ENCODE peak calls at places on chromosomes 7 and 10, in nine cellular contexts. One of them, this sample, is unnamed.

GRCh38 chr10:34537629-34538231 is 277.4 kb downstream of the PARD3 start:
- DNase-seq in WTC11: no peak
- DNase-seq in stimulated activated CD8-positive, alpha-beta memory T cell treated with anti-CD3 and anti-CD28 coated beads, Interleukin-2, amount 100 ng/mL, for 48 hours: no peak
- DNase-seq in activated effector memory CD4-positive, alpha-beta T cell treated with anti-CD3 and anti-CD28 coated beads, Interleukin-2, amount 50 U/mL, for 16 hours: no peak
- DNase-seq in M059J: no peak
- DNase-seq in NCI-H748 treated with DMSO at 0.1 percent for 48 hours: no peak
- DNase-seq in stimulated activated CD4-positive, alpha-beta T cell treated with anti-CD3 and anti-CD28 coated beads, TNF-alpha, amount 100 ng/mL, for 24 hours: no peak
- DNase-seq in activated T-cell treated with anti-CD3 and anti-CD28 coated beads for 1 hour: no peak
- DNase-seq in frontal cortex: no peak
- DNase-seq in this sample: no peak

GRCh38 chr7:109579876-109580275 is 1010.2 kb downstream of the DNAJB9 start:
- DNase-seq in activated T-cell treated with anti-CD3 and anti-CD28 coated beads for 1 hour: no peak
- DNase-seq in frontal cortex: no peak
- DNase-seq in stimulated activated CD4-positive, alpha-beta T cell treated with anti-CD3 and anti-CD28 coated beads, TNF-alpha, amount 100 ng/mL, for 24 hours: no peak
- DNase-seq in NCI-H748 treated with DMSO at 0.1 percent for 48 hours: no peak
- DNase-seq in M059J: no peak
- DNase-seq in stimulated activated CD8-positive, alpha-beta memory T cell treated with anti-CD3 and anti-CD28 coated beads, Interleukin-2, amount 100 ng/mL, for 48 hours: no peak
- DNase-seq in activated effector memory CD4-positive, alpha-beta T cell treated with anti-CD3 and anti-CD28 coated beads, Interleukin-2, amount 50 U/mL, for 16 hours: no peak
- DNase-seq in WTC11: no peak
- DNase-seq in this sample: peak

GRCh38 chr7:32158751-32159360 is 88.6 kb upstream of the PDE1C start:
- DNase-seq in M059J: peak
- DNase-seq in activated effector memory CD4-positive, alpha-beta T cell treated with anti-CD3 and anti-CD28 coated beads, Interleukin-2, amount 50 U/mL, for 16 hours: no peak
- DNase-seq in frontal cortex: no peak
- DNase-seq in activated T-cell treated with anti-CD3 and anti-CD28 coated beads for 1 hour: no peak
- DNase-seq in stimulated activated CD4-positive, alpha-beta T cell treated with anti-CD3 and anti-CD28 coated beads, TNF-alpha, amount 100 ng/mL, for 24 hours: no peak
- DNase-seq in stimulated activated CD8-positive, alpha-beta memory T cell treated with anti-CD3 and anti-CD28 coated beads, Interleukin-2, amount 100 ng/mL, for 48 hours: no peak
- DNase-seq in WTC11: no peak
- DNase-seq in NCI-H748 treated with DMSO at 0.1 percent for 48 hours: no peak
- DNase-seq in this sample: peak

GRCh38 chr10:31830887-31831286 is 97.7 kb downstream of the ARHGAP12 start:
- DNase-seq in NCI-H748 treated with DMSO at 0.1 percent for 48 hours: no peak
- DNase-seq in activated T-cell treated with anti-CD3 and anti-CD28 coated beads for 1 hour: no peak
- DNase-seq in frontal cortex: no peak
- DNase-seq in WTC11: no peak
- DNase-seq in M059J: peak
- DNase-seq in stimulated activated CD8-positive, alpha-beta memory T cell treated with anti-CD3 and anti-CD28 coated beads, Interleukin-2, amount 100 ng/mL, for 48 hours: no peak
- DNase-seq in stimulated activated CD4-positive, alpha-beta T cell treated with anti-CD3 and anti-CD28 coated beads, TNF-alpha, amount 100 ng/mL, for 24 hours: no peak
- DNase-seq in activated effector memory CD4-positive, alpha-beta T cell treated with anti-CD3 and anti-CD28 coated beads, Interleukin-2, amount 50 U/mL, for 16 hours: no peak
- DNase-seq in this sample: peak

GRCh38 chr7:73572767-73573186 is 5.6 kb downstream of the TBL2 start:
- DNase-seq in stimulated activated CD4-positive, alpha-beta T cell treated with anti-CD3 and anti-CD28 coated beads, TNF-alpha, amount 100 ng/mL, for 24 hours: no peak
- DNase-seq in activated T-cell treated with anti-CD3 and anti-CD28 coated beads for 1 hour: no peak
- DNase-seq in NCI-H748 treated with DMSO at 0.1 percent for 48 hours: no peak
- DNase-seq in WTC11: no peak
- DNase-seq in activated effector memory CD4-positive, alpha-beta T cell treated with anti-CD3 and anti-CD28 coated beads, Interleukin-2, amount 50 U/mL, for 16 hours: no peak
- DNase-seq in frontal cortex: no peak
- DNase-seq in M059J: no peak
- DNase-seq in stimulated activated CD8-positive, alpha-beta memory T cell treated with anti-CD3 and anti-CD28 coated beads, Interleukin-2, amount 100 ng/mL, for 48 hours: no peak
- DNase-seq in this sample: no peak

GRCh38 chr10:5665380-5666323 is 743 bp downstream of the ASB13 start:
- DNase-seq in activated effector memory CD4-positive, alpha-beta T cell treated with anti-CD3 and anti-CD28 coated beads, Interleukin-2, amount 50 U/mL, for 16 hours: peak
- DNase-seq in frontal cortex: peak
- DNase-seq in NCI-H748 treated with DMSO at 0.1 percent for 48 hours: no peak
- DNase-seq in WTC11: peak
- DNase-seq in stimulated activated CD8-positive, alpha-beta memory T cell treated with anti-CD3 and anti-CD28 coated beads, Interleukin-2, amount 100 ng/mL, for 48 hours: no peak
- DNase-seq in activated T-cell treated with anti-CD3 and anti-CD28 coated beads for 1 hour: no peak
- DNase-seq in stimulated activated CD4-positive, alpha-beta T cell treated with anti-CD3 and anti-CD28 coated beads, TNF-alpha, amount 100 ng/mL, for 24 hours: no peak
- DNase-seq in M059J: peak
- DNase-seq in this sample: no peak

GRCh38 chr10:102669206-102670064 is 25.2 kb downstream of the TRIM8 start:
- DNase-seq in frontal cortex: no peak
- DNase-seq in M059J: peak
- DNase-seq in stimulated activated CD4-positive, alpha-beta T cell treated with anti-CD3 and anti-CD28 coated beads, TNF-alpha, amount 100 ng/mL, for 24 hours: no peak
- DNase-seq in activated T-cell treated with anti-CD3 and anti-CD28 coated beads for 1 hour: no peak
- DNase-seq in activated effector memory CD4-positive, alpha-beta T cell treated with anti-CD3 and anti-CD28 coated beads, Interleukin-2, amount 50 U/mL, for 16 hours: no peak
- DNase-seq in NCI-H748 treated with DMSO at 0.1 percent for 48 hours: no peak
- DNase-seq in WTC11: peak
- DNase-seq in stimulated activated CD8-positive, alpha-beta memory T cell treated with anti-CD3 and anti-CD28 coated beads, Interleukin-2, amount 100 ng/mL, for 48 hours: no peak
- DNase-seq in this sample: peak

GRCh38 chr7:33764752-33765451 is 140.4 kb upstream of the BMPER start:
- DNase-seq in stimulated activated CD8-positive, alpha-beta memory T cell treated with anti-CD3 and anti-CD28 coated beads, Interleukin-2, amount 100 ng/mL, for 48 hours: no peak
- DNase-seq in WTC11: no peak
- DNase-seq in activated effector memory CD4-positive, alpha-beta T cell treated with anti-CD3 and anti-CD28 coated beads, Interleukin-2, amount 50 U/mL, for 16 hours: no peak
- DNase-seq in stimulated activated CD4-positive, alpha-beta T cell treated with anti-CD3 and anti-CD28 coated beads, TNF-alpha, amount 100 ng/mL, for 24 hours: no peak
- DNase-seq in M059J: peak
- DNase-seq in activated T-cell treated with anti-CD3 and anti-CD28 coated beads for 1 hour: no peak
- DNase-seq in NCI-H748 treated with DMSO at 0.1 percent for 48 hours: no peak
- DNase-seq in frontal cortex: no peak
- DNase-seq in this sample: peak

GRCh38 chr7:50960621-50961310 is 178.1 kb upstream of the GRB10 start:
- DNase-seq in frontal cortex: no peak
- DNase-seq in M059J: no peak
- DNase-seq in NCI-H748 treated with DMSO at 0.1 percent for 48 hours: no peak
- DNase-seq in activated T-cell treated with anti-CD3 and anti-CD28 coated beads for 1 hour: no peak
- DNase-seq in WTC11: no peak
- DNase-seq in stimulated activated CD4-positive, alpha-beta T cell treated with anti-CD3 and anti-CD28 coated beads, TNF-alpha, amount 100 ng/mL, for 24 hours: no peak
- DNase-seq in stimulated activated CD8-positive, alpha-beta memory T cell treated with anti-CD3 and anti-CD28 coated beads, Interleukin-2, amount 100 ng/mL, for 48 hours: no peak
- DNase-seq in activated effector memory CD4-positive, alpha-beta T cell treated with anti-CD3 and anti-CD28 coated beads, Interleukin-2, amount 50 U/mL, for 16 hours: no peak
- DNase-seq in this sample: no peak

GRCh38 chr7:116499168-116500070 is at the start of gene CAV2:
- DNase-seq in stimulated activated CD4-positive, alpha-beta T cell treated with anti-CD3 and anti-CD28 coated beads, TNF-alpha, amount 100 ng/mL, for 24 hours: no peak
- DNase-seq in M059J: peak
- DNase-seq in activated T-cell treated with anti-CD3 and anti-CD28 coated beads for 1 hour: no peak
- DNase-seq in WTC11: peak
- DNase-seq in frontal cortex: peak
- DNase-seq in activated effector memory CD4-positive, alpha-beta T cell treated with anti-CD3 and anti-CD28 coated beads, Interleukin-2, amount 50 U/mL, for 16 hours: peak
- DNase-seq in NCI-H748 treated with DMSO at 0.1 percent for 48 hours: no peak
- DNase-seq in stimulated activated CD8-positive, alpha-beta memory T cell treated with anti-CD3 and anti-CD28 coated beads, Interleukin-2, amount 100 ng/mL, for 48 hours: no peak
- DNase-seq in this sample: peak

GRCh38 chr10:85978566-85979358 is 387.8 kb downstream of the GRID1 start:
- DNase-seq in stimulated activated CD4-positive, alpha-beta T cell treated with anti-CD3 and anti-CD28 coated beads, TNF-alpha, amount 100 ng/mL, for 24 hours: no peak
- DNase-seq in frontal cortex: no peak
- DNase-seq in activated T-cell treated with anti-CD3 and anti-CD28 coated beads for 1 hour: no peak
- DNase-seq in NCI-H748 treated with DMSO at 0.1 percent for 48 hours: no peak
- DNase-seq in stimulated activated CD8-positive, alpha-beta memory T cell treated with anti-CD3 and anti-CD28 coated beads, Interleukin-2, amount 100 ng/mL, for 48 hours: no peak
- DNase-seq in activated effector memory CD4-positive, alpha-beta T cell treated with anti-CD3 and anti-CD28 coated beads, Interleukin-2, amount 50 U/mL, for 16 hours: no peak
- DNase-seq in WTC11: no peak
- DNase-seq in M059J: no peak
- DNase-seq in this sample: no peak

GRCh38 chr7:25615603-25616002 is 387.3 kb upstream of the NPVF start:
- DNase-seq in activated T-cell treated with anti-CD3 and anti-CD28 coated beads for 1 hour: no peak
- DNase-seq in frontal cortex: no peak
- DNase-seq in NCI-H748 treated with DMSO at 0.1 percent for 48 hours: no peak
- DNase-seq in stimulated activated CD4-positive, alpha-beta T cell treated with anti-CD3 and anti-CD28 coated beads, TNF-alpha, amount 100 ng/mL, for 24 hours: no peak
- DNase-seq in M059J: peak
- DNase-seq in activated effector memory CD4-positive, alpha-beta T cell treated with anti-CD3 and anti-CD28 coated beads, Interleukin-2, amount 50 U/mL, for 16 hours: no peak
- DNase-seq in WTC11: no peak
- DNase-seq in stimulated activated CD8-positive, alpha-beta memory T cell treated with anti-CD3 and anti-CD28 coated beads, Interleukin-2, amount 100 ng/mL, for 48 hours: no peak
- DNase-seq in this sample: no peak

GRCh38 chr10:44426247-44427034 is 41.5 kb upstream of the CXCL12 start:
- DNase-seq in frontal cortex: no peak
- DNase-seq in M059J: no peak
- DNase-seq in activated T-cell treated with anti-CD3 and anti-CD28 coated beads for 1 hour: no peak
- DNase-seq in stimulated activated CD8-positive, alpha-beta memory T cell treated with anti-CD3 and anti-CD28 coated beads, Interleukin-2, amount 100 ng/mL, for 48 hours: no peak
- DNase-seq in WTC11: no peak
- DNase-seq in stimulated activated CD4-positive, alpha-beta T cell treated with anti-CD3 and anti-CD28 coated beads, TNF-alpha, amount 100 ng/mL, for 24 hours: no peak
- DNase-seq in NCI-H748 treated with DMSO at 0.1 percent for 48 hours: no peak
- DNase-seq in activated effector memory CD4-positive, alpha-beta T cell treated with anti-CD3 and anti-CD28 coated beads, Interleukin-2, amount 50 U/mL, for 16 hours: no peak
- DNase-seq in this sample: no peak

GRCh38 chr10:99854860-99855259 is 72.4 kb downstream of the ABCC2 start:
- DNase-seq in NCI-H748 treated with DMSO at 0.1 percent for 48 hours: no peak
- DNase-seq in WTC11: no peak
- DNase-seq in M059J: no peak
- DNase-seq in activated T-cell treated with anti-CD3 and anti-CD28 coated beads for 1 hour: no peak
- DNase-seq in frontal cortex: peak
- DNase-seq in stimulated activated CD4-positive, alpha-beta T cell treated with anti-CD3 and anti-CD28 coated beads, TNF-alpha, amount 100 ng/mL, for 24 hours: no peak
- DNase-seq in stimulated activated CD8-positive, alpha-beta memory T cell treated with anti-CD3 and anti-CD28 coated beads, Interleukin-2, amount 100 ng/mL, for 48 hours: no peak
- DNase-seq in activated effector memory CD4-positive, alpha-beta T cell treated with anti-CD3 and anti-CD28 coated beads, Interleukin-2, amount 50 U/mL, for 16 hours: no peak
- DNase-seq in this sample: peak

GRCh38 chr7:73986158-73986631 is 41.8 kb upstream of the ELN start:
- DNase-seq in stimulated activated CD4-positive, alpha-beta T cell treated with anti-CD3 and anti-CD28 coated beads, TNF-alpha, amount 100 ng/mL, for 24 hours: no peak
- DNase-seq in M059J: no peak
- DNase-seq in WTC11: no peak
- DNase-seq in stimulated activated CD8-positive, alpha-beta memory T cell treated with anti-CD3 and anti-CD28 coated beads, Interleukin-2, amount 100 ng/mL, for 48 hours: no peak
- DNase-seq in NCI-H748 treated with DMSO at 0.1 percent for 48 hours: no peak
- DNase-seq in activated effector memory CD4-positive, alpha-beta T cell treated with anti-CD3 and anti-CD28 coated beads, Interleukin-2, amount 50 U/mL, for 16 hours: no peak
- DNase-seq in activated T-cell treated with anti-CD3 and anti-CD28 coated beads for 1 hour: no peak
- DNase-seq in frontal cortex: no peak
- DNase-seq in this sample: no peak